ENCODE peak calls at places on chromosomes 13 and 19, in eight cellular contexts. F is right lobe of liver, R is A549, O is IMR-90, S is esophagus squamous epithelium, V is sigmoid colon, T is heart left ventricle, D is H1. B is an unnamed sample.

GRCh38 chr13:79246575-79246949 is 159.5 kb downstream of the RBM26 start:
- DNase-seq in V (no peak), T (no peak), R (peak; percentile 3), S (no peak), F (no peak), D (no peak), O (no peak), B (no peak)

GRCh38 chr13:62278271-62278670 is 862.6 kb upstream of the PCDH20 start:
- DNase-seq in V (no peak), S (no peak), O (no peak), F (no peak), D (no peak), T (no peak), R (no peak), B (no peak)

GRCh38 chr13:107185889-107186288 is 618.0 kb upstream of the ARGLU1 start:
- DNase-seq in D (no peak), T (no peak), R (no peak), S (no peak), O (peak; percentile 84), V (no peak), F (no peak), B (no peak)

GRCh38 chr19:15330801-15331418 is 1.4 kb downstream of the BRD4 start:
- DNase-seq in S (no peak), O (peak; percentile 89), D (no peak), R (peak; percentile 41), F (no peak), V (no peak), T (no peak), B (peak; percentile 55)

GRCh38 chr13:111530137-111530536 is 209.7 kb downstream of the TEX29 start:
- DNase-seq in D (no peak), S (no peak), T (no peak), F (peak; percentile 29), V (no peak), R (no peak), O (no peak), B (no peak)

GRCh38 chr19:6616011-6616410 is 25.1 kb upstream of the CD70 start:
- DNase-seq in O (no peak), R (no peak), T (no peak), S (no peak), V (no peak), F (no peak), D (no peak), B (no peak)

GRCh38 chr19:10084803-10085202 is 1.3 kb upstream of the SHFL start:
- DNase-seq in D (no peak), O (no peak), T (no peak), V (no peak), F (no peak), R (no peak), S (no peak), B (no peak)

GRCh38 chr13:20370815-20371421 is 138.8 kb upstream of the GJB6 start:
- DNase-seq in V (no peak), T (no peak), R (no peak), D (no peak), O (no peak), F (no peak), S (no peak), B (no peak)

DNA sequence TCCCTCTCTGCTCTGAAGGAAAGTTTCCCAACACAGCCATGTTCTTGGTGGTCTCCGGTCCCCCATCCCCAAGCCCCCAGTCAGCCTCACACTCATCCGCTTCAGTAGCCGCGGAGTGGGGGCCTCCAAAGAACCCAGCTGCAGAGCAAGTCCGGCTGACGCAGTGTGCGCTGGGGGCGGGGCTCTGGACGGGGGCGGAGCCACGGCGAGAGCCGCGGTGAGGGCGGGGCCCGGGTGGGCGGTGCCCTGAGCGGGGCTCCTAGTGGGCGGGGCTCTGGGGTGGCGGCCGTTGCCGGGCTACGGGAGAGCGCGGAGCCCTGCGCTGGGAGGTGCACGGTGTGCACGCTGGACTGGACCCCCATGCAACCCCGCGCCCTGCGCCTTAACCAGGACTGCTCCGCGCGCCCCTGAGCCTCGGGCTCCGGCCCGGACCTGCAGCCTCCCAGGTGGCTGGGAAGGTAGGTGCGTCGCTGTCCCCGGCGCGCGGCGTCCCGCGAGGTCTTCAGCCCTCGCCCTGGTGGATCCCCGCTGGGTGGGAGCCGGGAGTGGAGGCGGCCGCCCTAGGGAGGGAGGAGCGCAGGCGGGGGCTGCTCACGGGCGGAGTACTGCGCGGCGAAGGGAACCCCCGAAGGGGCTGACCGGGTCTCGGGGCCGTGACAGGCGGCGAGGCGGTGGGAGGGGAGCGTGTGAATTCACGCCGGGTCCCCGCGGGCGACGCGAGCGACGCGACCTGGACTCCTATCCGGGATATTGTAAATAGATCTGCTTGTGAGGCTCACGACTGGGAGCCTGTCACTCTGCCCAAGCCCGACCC is 9.1 kb downstream of the TNFRSF19 start:
- DNase-seq in O (peak; percentile 87), R (peak; percentile 65), F (peak; percentile 94), T (peak; percentile 97), D (peak; percentile 50), S (peak; percentile 51), V (peak; percentile 94), B (peak; percentile 92)
- TF ChIP-seq POLR2A in O (peak; percentile 26), R (peak; percentile 28), F (no peak), T (peak; percentile 68), D (no peak), S (no peak), V (peak; percentile 22), B (no peak)

GRCh38 chr13:60274664-60275063 is 110.9 kb upstream of the DIAPH3 start:
- DNase-seq in R (no peak), S (no peak), V (no peak), O (no peak), D (no peak), T (no peak), F (no peak), B (no peak)
- TF ChIP-seq POLR2A in R (no peak), S (no peak), V (no peak), O (no peak), D (no peak), T (no peak), F (no peak), B (no peak)

DNA sequence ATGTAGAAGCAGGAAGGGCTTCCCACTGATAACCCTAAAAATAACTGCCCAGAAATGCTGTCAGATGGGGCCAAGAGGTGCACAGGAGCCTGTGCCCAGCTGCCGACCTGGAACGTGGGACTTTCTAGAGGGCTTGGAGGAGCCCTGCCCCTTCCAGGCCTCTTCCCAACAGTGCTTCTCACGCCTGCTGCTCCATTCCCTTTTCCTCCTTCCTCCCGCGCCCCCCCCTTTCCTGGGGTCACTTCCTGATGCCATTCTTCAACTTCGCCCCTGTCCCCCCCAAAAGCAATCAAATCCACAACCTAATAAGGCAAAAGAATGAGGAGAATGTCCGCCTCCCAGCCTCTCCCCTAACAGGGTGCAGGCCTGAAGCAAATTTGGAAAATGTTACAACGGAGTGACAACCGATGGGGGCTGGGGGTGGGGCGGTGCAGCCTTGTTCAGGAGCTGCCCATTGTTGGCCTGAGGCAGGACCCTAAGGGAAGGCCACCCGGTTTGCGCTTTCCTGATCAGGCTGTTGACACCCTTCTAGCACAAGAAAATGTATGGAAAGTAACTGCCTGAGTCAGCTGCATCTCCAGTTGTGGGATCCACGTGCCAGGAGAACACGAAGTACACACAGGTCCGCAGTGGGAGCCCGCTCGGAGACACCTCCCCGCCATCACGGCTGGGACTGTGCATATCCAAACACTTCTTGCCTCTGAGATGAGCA is 18.7 kb downstream of the ACTN4 start:
- DNase-seq in R (peak; percentile 86), S (no peak), T (peak; percentile 72), O (peak; percentile 51), F (no peak), D (peak; percentile 92), V (peak; percentile 77), B (peak; percentile 88)
- TF ChIP-seq POLR2A in R (no peak), S (no peak), T (peak; percentile 29), O (peak; percentile 11), F (peak; percentile 17), D (peak; percentile 71), V (no peak), B (no peak)

GRCh38 chr19:7917292-7918061 is 2.7 kb upstream of the SNAPC2 start:
- DNase-seq in T (no peak), S (no peak), O (peak; percentile 45), V (no peak), D (no peak), R (peak; percentile 61), F (peak; percentile 69), B (no peak)

GRCh38 chr19:7915250-7916136 is 863 bp downstream of the TGFBR3L start:
- DNase-seq in S (no peak), D (no peak), V (no peak), R (no peak), F (no peak), T (no peak), O (no peak), B (peak; percentile 57)

GRCh38 chr19:7916137-7916907 is 1.7 kb downstream of the TGFBR3L start:
- DNase-seq in O (no peak), F (peak; percentile 64), V (no peak), D (no peak), T (peak; percentile 63), S (no peak), R (no peak), B (no peak)

GRCh38 chr19:7918615-7919421 is 1.3 kb upstream of the SNAPC2 start:
- DNase-seq in O (no peak), D (no peak), R (no peak), F (peak; percentile 91), T (peak; percentile 68), V (no peak), S (no peak), B (no peak)

DNA sequence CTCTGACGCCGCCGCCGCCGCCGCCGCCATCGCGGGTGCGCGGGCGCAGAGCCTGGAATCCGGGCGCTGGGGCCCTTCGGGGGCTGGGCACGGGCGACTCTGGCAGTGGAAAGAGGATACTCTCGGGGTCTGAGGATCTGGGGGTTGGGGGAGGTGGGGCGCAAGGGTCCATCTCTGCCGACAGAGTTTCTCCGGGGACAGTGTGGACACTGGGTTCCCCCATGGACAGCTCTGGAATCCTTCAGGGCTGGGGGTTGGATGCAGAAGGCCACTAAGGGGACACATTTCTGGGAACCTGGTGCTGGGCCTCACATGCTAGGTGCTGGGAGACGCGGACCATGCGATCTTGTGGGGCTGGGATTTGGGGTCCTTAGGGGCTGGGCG is 2.3 kb downstream of the TGFBR3L start:
- DNase-seq in R (no peak), F (no peak), V (no peak), S (no peak), O (no peak), T (no peak), D (no peak), B (no peak)
- TF ChIP-seq POLR2A in R (no peak), F (no peak), V (no peak), S (no peak), O (no peak), T (peak; percentile 4), D (no peak), B (no peak)

DNA sequence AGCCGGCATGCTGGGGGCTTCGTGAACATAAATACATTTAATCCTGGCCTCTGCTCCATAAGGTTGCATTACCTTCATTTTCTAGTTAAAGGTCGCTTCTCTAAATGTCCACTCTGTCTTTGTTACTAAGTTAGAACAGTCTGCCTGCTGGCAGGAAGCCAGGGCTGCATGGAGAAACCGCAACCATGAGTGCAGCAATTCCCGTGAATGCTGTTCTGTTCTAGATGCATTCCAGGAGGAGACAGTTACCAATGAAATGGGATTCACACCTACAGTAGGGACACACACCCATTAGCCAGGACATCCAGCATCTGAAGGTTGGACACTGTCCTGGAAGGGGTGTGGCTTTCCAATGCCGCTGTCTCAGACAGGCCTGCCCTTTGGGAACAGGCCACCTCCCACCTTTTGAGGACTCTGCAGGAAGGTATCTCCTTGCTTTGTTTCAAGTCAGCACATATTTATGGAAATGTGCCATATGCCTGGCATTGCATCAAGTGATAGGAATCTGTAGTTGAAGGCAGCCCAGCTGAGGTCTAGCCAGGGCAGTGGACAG is 129.7 kb downstream of the SLC7A1 start:
- DNase-seq in F (no peak), S (no peak), T (no peak), R (no peak), V (peak; percentile 81), O (peak; percentile 62), D (no peak), B (no peak)
- TF ChIP-seq POLR2A in F (no peak), S (no peak), T (no peak), R (no peak), V (no peak), O (no peak), D (no peak), B (no peak)

B was measured in adrenal gland.